ENCODE peak calls at places on chromosomes 7 and 10, in nine cellular contexts. G is RWPE2, O is iPS DF 6.9, V is right cardiac atrium, M is mammary epithelial cell, J is neural progenitor cell, I is fibroblast of lung, A is aorta, W is thyroid gland. Z is an unnamed sample. For H3K4me1, the result is how much of the 10 kb centered on the place peaks cover.

GRCh38 chr7:144818516-144818915 is 17.3 kb downstream of the TPK1 start:
- DNase-seq in J (no peak), I (peak), O (no peak), M (no peak), A (no peak), W (peak), V (no peak), G (no peak), Z (no peak)

GRCh38 chr7:55171157-55171556 is 152.3 kb downstream of the EGFR start:
- DNase-seq in I (no peak), W (no peak), V (no peak), G (no peak), J (no peak), O (no peak), M (no peak), A (no peak), Z (no peak)

GRCh38 chr7:22582860-22583640 is 83.1 kb upstream of the STEAP1B start:
- DNase-seq in I (peak), J (peak), V (no peak), W (peak), O (no peak), A (no peak), M (peak), G (peak), Z (no peak)

GRCh38 chr10:132371641-132372081 is 25.3 kb upstream of the PWWP2B start:
- DNase-seq in J (no peak), M (no peak), G (peak), W (no peak), I (no peak), V (no peak), O (no peak), A (no peak), Z (no peak)

GRCh38 chr10:113849140-113849803 is 4.6 kb downstream of the DCLRE1A start:
- DNase-seq in W (no peak), O (no peak), V (no peak), A (no peak), I (no peak), J (no peak), M (no peak), G (no peak), Z (no peak)

GRCh38 chr10:89332092-89332633 is 4.4 kb downstream of the IFIT3 start:
- DNase-seq in A (no peak), W (peak), G (no peak), I (peak), O (no peak), V (no peak), J (no peak), M (peak), Z (no peak)

GRCh38 chr10:70771311-70772194 is 13.6 kb downstream of the TBATA start:
- DNase-seq in A (no peak), W (no peak), M (no peak), V (peak), O (no peak), I (no peak), J (no peak), G (no peak), Z (no peak)

GRCh38 chr7:44995555-44996493 is 4.2 kb upstream of the CCM2 start:
- DNase-seq in M (no peak), A (no peak), G (no peak), W (no peak), I (no peak), V (no peak), O (no peak), J (no peak), Z (no peak)

GRCh38 chr10:32131388-32131787 is 75.2 kb upstream of the KIF5B start:
- DNase-seq in W (no peak), V (no peak), M (no peak), J (no peak), A (no peak), I (no peak), G (no peak), O (no peak), Z (no peak)

GRCh38 chr7:23062452-23062851 is 43.1 kb upstream of the KLHL7 start:
- DNase-seq in W (no peak), O (no peak), M (peak), J (no peak), V (no peak), G (no peak), A (no peak), I (peak), Z (no peak)

GRCh38 chr7:141575654-141576448 is 24.6 kb downstream of the AGK start:
- DNase-seq in V (no peak), O (no peak), I (no peak), W (no peak), M (no peak), G (no peak), J (no peak), A (no peak), Z (no peak)

GRCh38 chr10:88114368-88114767 is 250.9 kb downstream of the PTEN start:
- DNase-seq in W (peak), O (peak), I (peak), J (peak), M (no peak), V (peak), G (no peak), A (no peak), Z (peak)

GRCh38 chr10:53702489-53702888 is 929.9 kb upstream of the MBL2 start:
- DNase-seq in V (peak), M (no peak), O (no peak), A (no peak), W (peak), G (no peak), J (no peak), I (no peak), Z (peak)

GRCh38 chr10:32379314-32379949 is 32.5 kb upstream of the EPC1 start:
- DNase-seq in O (no peak), J (peak), A (no peak), M (peak), G (no peak), W (no peak), V (no peak), I (peak), Z (no peak)

GRCh38 chr7:103934508-103934907 is 55.0 kb downstream of the RELN start:
- DNase-seq in W (no peak), M (no peak), J (no peak), I (no peak), V (no peak), A (no peak), G (no peak), O (no peak), Z (no peak)

GRCh38 chr10:18659784-18660561 is 742 bp downstream of the ARL5B start:
- DNase-seq in J (peak), I (peak), A (no peak), O (no peak), V (no peak), M (peak), W (peak), G (no peak), Z (no peak)

GRCh38 chr7:155377837-155378579 is 79.9 kb upstream of the EN2 start:
- DNase-seq in G (no peak), V (no peak), W (peak), A (no peak), M (peak), I (peak), J (peak), O (no peak), Z (no peak)

GRCh38 chr7:7548407-7548806 is 12.7 kb upstream of the COL28A1 start:
- DNase-seq in A (no peak), J (no peak), I (no peak), V (no peak), W (no peak), O (no peak), G (no peak), M (no peak), Z (no peak)

GRCh38 chr10:36388162-36388561 is 737.2 kb upstream of the ANKRD30A start:
- DNase-seq in G (no peak), W (no peak), M (no peak), I (no peak), V (no peak), O (no peak), J (no peak), A (no peak), Z (no peak)

GRCh38 chr10:130456616-130457015 is 320.4 kb downstream of the GLRX3 start:
- DNase-seq in A (no peak), J (no peak), I (no peak), W (no peak), G (no peak), O (no peak), V (no peak), M (no peak), Z (no peak)

GRCh38 chr10:4826788-4827324 is 849 bp downstream of the AKR1E2 start:
- DNase-seq in O (no peak), I (no peak), J (no peak), V (no peak), W (no peak), G (no peak), A (no peak), M (no peak), Z (no peak)

GRCh38 chr10:4824791-4825310 is 1.2 kb upstream of the AKR1E2 start:
- DNase-seq in W (no peak), A (no peak), J (no peak), M (no peak), O (no peak), V (no peak), G (no peak), I (no peak), Z (no peak)

GRCh38 chr10:4825868-4826787 is at the start of gene AKR1E2:
- DNase-seq in V (peak), W (peak), J (peak), M (peak), G (peak), O (peak), I (peak), A (peak), Z (peak)

GRCh38 chr10:4828005-4828404 is 2.0 kb downstream of the AKR1E2 start:
- DNase-seq in A (no peak), O (no peak), J (no peak), M (no peak), G (no peak), V (no peak), W (no peak), I (no peak), Z (no peak)

GRCh38 chr10:4825456-4825867 is 545 bp upstream of the AKR1E2 start:
- DNase-seq in M (no peak), I (no peak), J (no peak), A (no peak), W (no peak), O (no peak), G (no peak), V (peak), Z (no peak)
- H3K4me3 ChIP-seq in M (no peak), I (no peak), J (no peak), A (no peak), W (peak), O (no peak), G (no peak), V (no peak), Z (peak)

GRCh38 chr10:104328916-104329710 is 9.2 kb downstream of the ITPRIP start:
- DNase-seq in V (no peak), I (peak), A (peak), J (peak), O (no peak), W (peak), G (peak), M (peak), Z (no peak)
- H3K4me1 ChIP-seq in V (half or more), I (half or more), A (under half), J (half or more), O (under half), W (half or more), G (half or more), M (half or more), Z (half or more)

DNA sequence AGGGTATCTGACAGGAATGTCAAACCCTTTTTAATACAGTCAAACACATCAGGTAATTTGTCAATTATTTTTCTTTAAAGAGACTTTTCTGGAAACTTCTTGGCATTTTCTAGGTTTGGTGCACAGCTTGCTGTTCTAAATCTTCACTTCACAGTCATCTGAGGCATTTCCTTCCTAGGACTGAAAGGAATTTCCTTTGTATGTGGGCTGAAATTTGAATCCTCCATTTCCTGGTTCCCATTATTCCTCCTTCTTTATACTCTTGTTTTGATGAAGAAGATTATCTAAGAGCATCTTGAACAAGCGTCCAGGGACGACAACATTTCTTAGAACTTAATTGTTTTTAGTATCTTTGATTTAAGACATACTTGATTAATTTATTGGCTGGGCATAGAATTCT is 24.9 kb downstream of the CALD1 start:
- DNase-seq in O (peak), W (no peak), J (peak), M (no peak), G (no peak), V (no peak), I (peak), A (no peak), Z (no peak)
- H3K27ac ChIP-seq in O (no peak), W (peak), J (peak), M (no peak), G (peak), V (no peak), I (peak), A (peak), Z (peak)

DNA sequence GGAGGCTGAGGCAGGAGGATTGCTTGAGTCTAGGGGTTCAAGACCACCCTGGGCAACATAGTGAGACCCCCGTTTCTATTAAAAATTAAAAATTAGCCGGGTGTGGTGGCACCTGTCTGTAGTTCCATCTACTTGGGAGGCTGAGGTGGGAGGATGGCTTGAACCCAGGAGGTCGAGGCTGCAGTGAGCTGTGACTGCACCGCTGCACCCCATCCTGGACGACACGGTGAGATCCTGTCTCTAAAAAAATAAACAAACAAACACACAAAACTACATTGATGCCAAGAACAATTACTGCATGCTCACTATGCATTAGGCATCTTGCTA is 761 bp upstream of the CHST12 start:
- DNase-seq in V (no peak), W (no peak), M (no peak), G (no peak), O (no peak), J (no peak), I (no peak), A (no peak), Z (no peak)
- H3K4me3 ChIP-seq in V (peak), W (no peak), M (peak), G (peak), O (peak), J (peak), I (peak), A (no peak), Z (peak)

GRCh38 chr10:44962870-44963738 is 3.5 kb downstream of the RASSF4 start:
- DNase-seq in J (peak), V (no peak), O (no peak), G (no peak), A (no peak), W (peak), I (no peak), M (no peak), Z (no peak)
- H3K4me1 ChIP-seq in J (half or more), V (under half), O (under half), G (under half), A (under half), W (half or more), I (under half), M (under half), Z (half or more)

Z was measured in left ventricle myocardium inferior.